ENCODE peak calls at places on chromosome 19, in seven cellular contexts. I is mammary epithelial cell, E is GM13977, H is mesothelial cell of epicardium, K is GM12865, Z is brain microvascular endothelial cell, J is RWPE1. V is an unnamed sample.

GRCh38 chr19:37467608-37468090 is 405 bp upstream of the ZNF569 start:
- DNase-seq in E (no peak), I (no peak), K (no peak), Z (no peak), H (no peak), J (no peak), V (no peak)

GRCh38 chr19:18194554-18195238 is 1.7 kb downstream of the MPV17L2 start:
- DNase-seq in K (peak; percentile 60), J (peak; percentile 63), I (no peak), E (peak; percentile 56), Z (no peak), H (no peak), V (no peak)

GRCh38 chr19:4713384-4713951 is 10.2 kb downstream of the DPP9 start:
- DNase-seq in I (peak; percentile 99), J (peak; percentile 99), Z (peak; percentile 96), H (no peak), K (no peak), E (no peak), V (no peak)

GRCh38 chr19:5042556-5042955 is 73.6 kb downstream of the KDM4B start:
- DNase-seq in I (no peak), Z (no peak), J (no peak), K (no peak), E (no peak), H (no peak), V (no peak)

GRCh38 chr19:57872450-57872849 is 16.4 kb downstream of the ZNF814 start:
- DNase-seq in Z (no peak), E (no peak), K (no peak), J (no peak), H (no peak), I (no peak), V (no peak)

GRCh38 chr19:33772858-33773180 is 23.9 kb upstream of the KCTD15 start:
- DNase-seq in Z (no peak), E (no peak), K (no peak), J (no peak), H (no peak), I (no peak), V (no peak)

GRCh38 chr19:33422369-33423180 is 49.1 kb downstream of the CEBPG start:
- DNase-seq in Z (no peak), E (no peak), I (no peak), K (no peak), H (no peak), J (no peak), V (no peak)

GRCh38 chr19:46821512-46822359 is 28.9 kb downstream of the AP2S1 start:
- DNase-seq in E (peak; percentile 56), H (no peak), J (no peak), Z (no peak), I (no peak), K (peak; percentile 65), V (peak; percentile 43)

GRCh38 chr19:16605552-16605951 is 22.5 kb downstream of the MED26 start:
- DNase-seq in Z (no peak), E (no peak), K (no peak), J (no peak), H (no peak), I (no peak), V (no peak)

GRCh38 chr19:4007836-4008539 is 452 bp downstream of the PIAS4 start:
- DNase-seq in J (no peak), K (no peak), Z (no peak), E (no peak), H (no peak), I (no peak), V (no peak)

GRCh38 chr19:10155834-10156233 is 36.1 kb upstream of the EIF3G start:
- DNase-seq in J (no peak), I (peak; percentile 14), Z (no peak), E (no peak), H (no peak), K (no peak), V (no peak)

GRCh38 chr19:45037393-45038169 is 1.3 kb upstream of the CLASRP start:
- DNase-seq in Z (no peak), E (no peak), I (no peak), J (no peak), K (no peak), H (no peak), V (no peak)

GRCh38 chr19:19115954-19116353 is 22.3 kb downstream of the TMEM161A start:
- DNase-seq in E (peak; percentile 72), H (no peak), K (peak; percentile 60), J (no peak), Z (no peak), I (no peak), V (peak; percentile 21)

GRCh38 chr19:6233827-6234511 is 45.8 kb downstream of the MLLT1 start:
- DNase-seq in J (no peak), K (no peak), E (no peak), Z (no peak), I (no peak), H (peak; percentile 20), V (no peak)

GRCh38 chr19:33302974-33303790 is 848 bp upstream of the CEBPA start:
- DNase-seq in E (peak; percentile 64), I (peak; percentile 54), K (no peak), Z (peak; percentile 15), H (no peak), J (peak; percentile 47), V (no peak)

GRCh38 chr19:52665529-52665928 is 27.4 kb upstream of the ZNF83 start:
- DNase-seq in Z (peak; percentile 34), E (no peak), K (no peak), I (peak; percentile 70), J (peak; percentile 21), H (no peak), V (no peak)

DNA sequence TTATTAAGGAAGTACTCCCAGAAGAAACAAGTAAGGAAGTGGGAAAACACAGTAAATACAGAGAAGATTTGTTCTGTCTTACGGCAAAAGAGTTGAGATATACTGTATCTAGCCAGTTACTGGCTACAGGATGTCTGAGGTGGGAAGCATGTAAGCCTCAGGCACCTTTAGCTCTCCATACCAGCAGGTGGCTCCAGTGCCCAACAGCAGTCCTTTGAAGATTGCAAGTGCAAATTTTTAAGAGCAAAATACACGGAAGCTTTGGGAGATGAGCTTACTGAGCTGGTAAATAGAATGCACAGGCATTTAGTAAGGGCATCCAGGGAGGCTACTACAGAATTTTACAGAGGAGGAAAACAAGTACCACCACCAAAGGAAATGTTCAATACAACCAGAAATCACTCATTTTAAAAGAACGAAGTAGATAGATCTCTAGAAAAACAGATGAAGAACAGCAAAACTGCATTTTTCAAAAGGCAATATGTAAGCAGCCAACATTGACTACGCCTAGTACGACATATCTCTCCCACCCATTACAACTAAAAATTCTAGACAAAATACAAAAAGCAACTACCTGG is 57.9 kb upstream of the VSTM2B start:
- DNase-seq in E (peak; percentile 49), H (no peak), Z (no peak), I (peak; percentile 4), J (peak; percentile 15), K (peak; percentile 59), V (no peak)
- TF ChIP-seq CTCF in E (peak; percentile 59), H (no peak), Z (no peak), I (peak; percentile 29), J (peak; percentile 50), K (peak; percentile 59), V (peak; percentile 59)

DNA sequence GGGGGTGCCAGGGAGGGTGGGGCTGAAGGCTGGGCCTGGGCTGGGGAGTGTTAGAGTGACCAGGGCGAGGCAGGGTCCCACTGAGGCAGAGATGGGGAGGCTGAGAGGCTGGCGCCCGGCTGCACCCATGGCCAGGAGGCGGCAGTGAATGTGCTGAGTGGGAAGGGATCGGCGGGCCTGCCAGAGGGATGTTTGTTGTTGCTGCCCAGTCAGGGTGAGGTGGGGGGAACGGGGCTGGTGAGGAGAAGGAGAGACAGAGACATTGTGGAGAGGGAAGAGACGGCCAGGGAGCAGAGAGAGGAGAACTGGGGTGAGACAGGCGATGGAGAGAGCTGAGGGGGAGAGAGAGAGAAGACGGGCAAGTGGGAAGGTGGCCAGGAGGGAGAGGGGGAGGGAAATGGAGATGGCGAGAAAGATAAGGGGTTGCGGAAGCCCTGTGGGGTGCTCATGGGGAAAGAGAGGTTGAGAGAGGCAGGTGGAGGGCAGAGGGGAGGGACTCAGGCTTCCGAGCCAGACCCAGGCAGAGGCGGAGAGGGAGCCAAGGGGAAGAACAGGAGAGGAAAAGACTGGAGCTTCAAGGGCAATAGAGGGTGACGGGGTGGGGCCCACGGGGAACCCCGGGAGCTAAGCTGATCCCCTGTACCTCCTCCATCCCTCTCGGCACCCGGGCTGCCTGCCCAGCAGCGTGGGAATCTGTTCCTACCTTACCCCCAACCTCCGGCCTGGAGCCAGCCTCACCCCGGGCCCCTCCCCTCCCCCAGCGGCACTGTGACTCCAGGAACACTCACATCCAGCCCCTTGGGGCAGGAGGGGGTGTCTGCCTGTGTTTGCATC is 690 bp upstream of the B3GNT8 start:
- DNase-seq in I (no peak), H (no peak), E (no peak), K (no peak), J (peak; percentile 27), Z (no peak), V (no peak)
- TF ChIP-seq CTCF in I (peak; percentile 26), H (no peak), E (no peak), K (no peak), J (peak; percentile 14), Z (peak; percentile 10), V (no peak)

GRCh38 chr19:56066152-56067023 is 54.7 kb downstream of the ZNF787 start:
- DNase-seq in I (peak; percentile 26), H (no peak), Z (peak; percentile 34), K (peak; percentile 59), J (peak; percentile 74), E (peak; percentile 76), V (no peak)

GRCh38 chr19:56076413-56076998 is 44.6 kb downstream of the ZNF787 start:
- DNase-seq in J (peak; percentile 45), K (peak; percentile 55), I (peak; percentile 35), E (peak; percentile 39), H (no peak), Z (peak; percentile 49), V (no peak)

GRCh38 chr19:56069642-56070041 is 51.5 kb downstream of the ZNF787 start:
- DNase-seq in H (no peak), Z (no peak), E (no peak), I (no peak), K (no peak), J (no peak), V (no peak)

DNA sequence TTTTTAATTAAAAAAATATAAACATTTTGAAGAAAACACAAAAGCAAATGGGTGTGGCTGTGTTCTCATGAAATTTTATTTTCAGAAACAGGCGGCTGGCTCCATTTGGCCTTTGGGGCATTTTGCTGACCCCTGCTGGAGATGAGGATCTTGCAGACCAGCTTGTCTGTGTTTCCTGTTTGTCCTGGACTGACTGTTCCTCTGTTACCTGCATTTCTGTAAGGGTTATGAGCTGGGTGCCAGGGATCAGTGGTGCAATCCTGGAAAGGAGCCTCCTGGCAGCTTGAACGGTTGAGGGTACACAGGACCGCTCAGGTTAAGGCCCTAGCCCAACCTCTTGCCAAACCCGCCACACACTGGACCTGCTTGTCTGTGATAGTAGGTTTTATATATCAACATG is 49.9 kb downstream of the ZNF787 start:
- DNase-seq in J (no peak), I (no peak), Z (no peak), E (no peak), K (peak; percentile 50), H (no peak), V (no peak)
- TF ChIP-seq CTCF in J (no peak), I (peak; percentile 11), Z (peak; percentile 37), E (peak; percentile 39), K (peak; percentile 39), H (no peak), V (peak; percentile 61)

DNA sequence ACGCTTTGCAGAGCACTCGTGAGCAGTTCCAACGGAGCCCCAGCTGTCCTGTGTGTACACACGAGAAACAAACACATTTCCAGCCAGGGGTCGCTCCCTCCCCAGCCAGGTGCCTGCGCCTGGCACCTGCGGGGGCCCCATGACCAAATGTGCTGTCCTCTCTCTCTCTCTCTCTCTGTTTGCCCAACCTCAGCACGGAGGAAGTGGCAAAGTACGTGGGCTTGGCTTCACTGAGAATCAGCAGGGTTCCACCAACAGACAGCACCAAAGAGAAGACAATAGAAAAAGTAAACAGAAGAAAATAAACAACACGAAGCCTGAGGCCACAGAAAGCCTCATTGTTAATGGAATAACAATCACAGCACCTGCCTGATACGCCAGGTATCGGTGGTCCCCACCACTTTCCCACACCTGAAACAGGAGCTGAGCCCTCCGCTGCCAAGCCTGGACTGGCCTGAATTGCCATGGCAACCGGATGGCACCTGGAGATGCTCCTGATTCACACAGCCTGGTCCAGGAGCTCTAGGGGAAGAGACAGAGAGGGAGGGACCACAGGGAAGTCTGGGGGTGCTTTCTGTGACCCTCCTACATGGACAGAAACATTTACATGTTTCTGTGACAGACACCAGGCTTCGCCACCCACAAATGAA is 103.9 kb upstream of the CACNA1A start:
- DNase-seq in E (no peak), H (no peak), J (no peak), K (no peak), Z (no peak), I (no peak), V (no peak)
- TF ChIP-seq CTCF in E (peak; percentile 26), H (no peak), J (no peak), K (no peak), Z (no peak), I (peak; percentile 30), V (peak; percentile 6)

V was measured in GM12864.